ENCODE peak calls at places on chromosomes 3 and 15, in nine cellular contexts. Y is suprapubic skin, U is tibial nerve, P is GM12878, S is stomach, C is ovary, D is esophagus muscularis mucosa, I is K562, W is transverse colon. Q is an unnamed sample.

GRCh38 chr3:18295171-18295920 is 129.8 kb downstream of the SATB1 start:
- DNase-seq in Y (no peak), U (no peak), P (no peak), S (peak), C (no peak), D (no peak), I (peak), W (peak), Q (no peak)

GRCh38 chr15:70437089-70437488 is 326.3 kb downstream of the UACA start:
- DNase-seq in Y (no peak), U (no peak), P (no peak), S (no peak), C (no peak), D (no peak), I (no peak), W (no peak), Q (no peak)

GRCh38 chr15:81897011-81897677 is 148.7 kb downstream of the MEX3B start:
- DNase-seq in Y (no peak), U (no peak), P (no peak), S (no peak), C (no peak), D (peak), I (no peak), W (no peak), Q (peak)

GRCh38 chr3:182814419-182815160 is 21.3 kb downstream of the ATP11B start:
- DNase-seq in Y (no peak), U (no peak), P (no peak), S (no peak), C (no peak), D (no peak), I (no peak), W (no peak), Q (no peak)

GRCh38 chr15:54298396-54298795 is 320.2 kb downstream of the UNC13C start:
- DNase-seq in Y (no peak), U (no peak), P (peak), S (no peak), C (no peak), D (no peak), I (no peak), W (no peak), Q (no peak)

GRCh38 chr3:107674371-107674770 is 151.6 kb downstream of the BBX start:
- DNase-seq in Y (no peak), U (no peak), P (no peak), S (no peak), C (no peak), D (no peak), I (no peak), W (no peak), Q (no peak)

GRCh38 chr15:29613951-29614382 is 208.3 kb downstream of the TJP1 start:
- DNase-seq in Y (no peak), U (no peak), P (no peak), S (no peak), C (no peak), D (no peak), I (peak), W (no peak), Q (no peak)

GRCh38 chr3:46298871-46299607 is 54.9 kb upstream of the CCR2 start:
- DNase-seq in Y (no peak), U (no peak), P (no peak), S (no peak), C (no peak), D (no peak), I (no peak), W (no peak), Q (no peak)

GRCh38 chr3:32818431-32819085 is 761 bp downstream of the TRIM71 start:
- DNase-seq in Y (no peak), U (no peak), P (no peak), S (no peak), C (no peak), D (no peak), I (no peak), W (no peak), Q (no peak)

GRCh38 chr15:47756872-47757271 is 39.6 kb downstream of the SEMA6D start:
- DNase-seq in Y (no peak), U (no peak), P (no peak), S (no peak), C (peak), D (no peak), I (no peak), W (peak), Q (no peak)

GRCh38 chr15:28013976-28014375 is 85.1 kb downstream of the OCA2 start:
- DNase-seq in Y (no peak), U (no peak), P (no peak), S (no peak), C (no peak), D (no peak), I (no peak), W (no peak), Q (no peak)

GRCh38 chr3:170585937-170586310 is at the start of gene SLC7A14:
- DNase-seq in Y (no peak), U (no peak), P (no peak), S (no peak), C (no peak), D (no peak), I (no peak), W (no peak), Q (no peak)
- TF ChIP-seq EP300 in Y (no peak), U (no peak), P (no peak), S (no peak), C (no peak), D (no peak), I (no peak), W (no peak), Q (no peak)

GRCh38 chr3:70857926-70858325 is 545.5 kb upstream of the MDFIC2 start:
- DNase-seq in Y (no peak), U (no peak), P (no peak), S (no peak), C (no peak), D (no peak), I (no peak), W (no peak), Q (no peak)

GRCh38 chr3:70863049-70863448 is 550.6 kb upstream of the MDFIC2 start:
- DNase-seq in Y (no peak), U (no peak), P (no peak), S (no peak), C (no peak), D (no peak), I (no peak), W (no peak), Q (no peak)

GRCh38 chr3:70861855-70862254 is 549.4 kb upstream of the MDFIC2 start:
- DNase-seq in Y (no peak), U (no peak), P (no peak), S (no peak), C (no peak), D (no peak), I (no peak), W (no peak), Q (no peak)

GRCh38 chr3:70856414-70857162 is 544.1 kb upstream of the MDFIC2 start:
- DNase-seq in Y (no peak), U (no peak), P (no peak), S (no peak), C (no peak), D (no peak), I (no peak), W (no peak), Q (no peak)

GRCh38 chr3:70861234-70861633 is 548.8 kb upstream of the MDFIC2 start:
- DNase-seq in Y (no peak), U (no peak), P (no peak), S (no peak), C (no peak), D (no peak), I (no peak), W (no peak), Q (no peak)
- H3K4me3 ChIP-seq in Y (no peak), U (no peak), P (no peak), S (no peak), C (no peak), D (no peak), I (no peak), W (no peak), Q (no peak)

DNA sequence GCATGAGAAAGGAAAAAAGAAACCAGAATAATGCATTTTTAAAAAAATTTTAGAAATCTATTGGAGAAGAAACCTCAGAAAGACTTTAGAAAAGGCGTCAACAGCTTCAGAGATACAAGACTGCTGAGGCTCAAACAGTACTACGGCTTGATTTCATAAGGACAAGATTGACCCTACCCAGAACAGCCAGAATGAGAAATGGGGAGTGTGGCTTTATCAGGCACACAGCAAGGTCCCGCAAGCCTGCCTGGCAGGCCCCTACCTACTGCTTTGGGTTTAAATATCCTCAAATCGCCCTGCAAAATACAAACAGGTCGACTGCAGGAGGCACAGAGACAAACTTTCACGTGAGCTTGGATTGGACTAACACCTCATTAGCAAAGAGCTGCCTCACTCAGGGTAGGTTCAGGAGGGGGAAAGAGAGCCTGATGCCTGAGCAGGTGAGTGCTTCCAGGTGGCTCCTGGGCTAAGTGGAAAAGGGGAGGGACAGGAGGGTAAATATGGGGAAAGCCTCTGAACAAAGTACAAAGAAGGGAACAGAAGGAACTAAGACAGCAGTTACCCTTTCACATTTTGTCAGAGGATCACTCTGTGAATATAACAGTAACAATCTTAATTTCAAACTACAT is 87.5 kb downstream of the RORA start:
- DNase-seq in Y (no peak), U (no peak), P (no peak), S (no peak), C (no peak), D (peak), I (no peak), W (no peak), Q (no peak)
- TF ChIP-seq EP300 in Y (no peak), U (no peak), P (no peak), S (no peak), C (no peak), D (no peak), I (no peak), W (no peak), Q (no peak)

DNA sequence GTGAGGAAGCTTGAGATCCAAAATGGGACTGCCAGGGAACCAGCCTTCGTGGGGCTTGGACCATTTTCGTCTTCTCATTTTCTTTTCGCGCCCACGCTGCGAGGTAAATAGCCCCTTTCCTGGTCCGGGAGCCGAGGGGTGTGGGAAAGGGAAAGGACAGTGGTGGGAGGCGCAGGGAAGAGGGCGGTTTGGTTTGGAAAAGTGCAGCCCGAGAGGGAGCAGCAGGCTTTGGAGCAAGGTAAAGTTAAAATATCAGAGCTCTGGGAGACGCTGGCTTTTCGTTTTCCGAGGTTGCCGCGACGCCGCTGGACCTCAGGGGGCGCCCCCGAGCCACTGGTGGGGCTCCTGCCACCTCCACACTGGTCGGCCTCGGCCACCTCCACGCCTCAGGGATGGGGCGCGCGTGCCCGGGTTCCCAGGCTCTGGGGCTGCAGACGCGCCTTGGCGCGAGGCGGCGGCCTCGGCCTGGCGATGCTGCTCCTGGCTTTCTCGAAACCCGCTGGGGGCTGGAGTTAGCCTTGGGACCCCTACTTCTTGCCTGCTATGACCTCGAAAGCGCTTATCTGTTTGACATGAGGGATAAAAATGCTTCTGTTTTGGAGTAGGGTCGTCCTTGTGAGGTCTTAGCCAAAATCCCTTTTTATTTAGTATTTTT is 3.2 kb downstream of the PTPRG start:
- DNase-seq in Y (peak), U (peak), P (no peak), S (peak), C (peak), D (no peak), I (peak), W (peak), Q (peak)
- H3K4me3 ChIP-seq in Y (peak), U (peak), P (no peak), S (peak), C (peak), D (peak), I (no peak), W (peak), Q (peak)

GRCh38 chr3:153349138-153349499 is 187.1 kb downstream of the RAP2B start:
- DNase-seq in Y (no peak), U (no peak), P (no peak), S (no peak), C (no peak), D (no peak), I (no peak), W (no peak), Q (no peak)

GRCh38 chr3:153354641-153355040 is 192.6 kb downstream of the RAP2B start:
- DNase-seq in Y (no peak), U (no peak), P (no peak), S (no peak), C (no peak), D (no peak), I (no peak), W (no peak), Q (no peak)

GRCh38 chr3:153355559-153355958 is 193.5 kb downstream of the RAP2B start:
- DNase-seq in Y (no peak), U (no peak), P (no peak), S (no peak), C (no peak), D (no peak), I (no peak), W (no peak), Q (no peak)

GRCh38 chr3:153348457-153349137 is 186.6 kb downstream of the RAP2B start:
- DNase-seq in Y (no peak), U (no peak), P (no peak), S (no peak), C (no peak), D (no peak), I (no peak), W (no peak), Q (no peak)

DNA sequence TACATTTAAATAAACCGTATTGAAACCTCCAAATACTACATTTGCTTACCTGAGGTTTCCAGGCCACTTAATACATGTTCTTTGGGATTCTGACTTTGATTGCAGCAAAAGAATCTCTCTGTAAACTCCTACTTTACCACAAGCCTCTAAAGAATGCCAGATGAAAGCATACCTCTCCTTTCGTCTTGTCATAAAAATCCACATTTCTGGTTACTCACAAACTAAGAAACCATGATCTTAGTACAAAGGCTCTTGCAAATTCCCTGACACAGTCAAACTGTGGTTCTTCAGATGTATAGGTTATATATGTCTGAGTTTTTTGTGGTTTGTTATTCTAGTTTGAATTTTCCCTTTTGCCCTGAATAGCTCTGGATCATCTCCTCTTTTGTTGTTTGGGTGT is 188.4 kb downstream of the RAP2B start:
- DNase-seq in Y (no peak), U (no peak), P (no peak), S (no peak), C (no peak), D (no peak), I (no peak), W (no peak), Q (no peak)
- TF ChIP-seq EP300 in Y (no peak), U (no peak), P (no peak), S (no peak), C (no peak), D (no peak), I (no peak), W (no peak), Q (no peak)

DNA sequence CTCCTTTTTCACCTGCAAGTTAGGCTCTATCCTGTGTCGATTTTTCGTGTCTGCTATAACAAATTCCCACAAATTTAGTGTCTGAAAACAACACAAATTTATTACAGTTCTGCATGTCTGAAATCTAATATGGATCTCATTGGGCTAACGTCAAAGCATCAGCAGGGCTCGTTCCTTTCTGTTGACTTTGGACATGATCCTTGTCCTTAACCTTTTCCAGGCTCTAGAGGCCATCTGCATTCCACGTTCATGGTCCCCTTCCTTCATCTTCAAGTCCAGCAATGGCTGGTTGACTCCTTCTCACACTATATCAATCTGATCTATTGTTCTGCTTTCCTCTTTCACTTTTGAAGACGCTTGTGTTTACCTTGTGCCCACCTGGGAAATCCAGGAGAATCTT is 165.7 kb upstream of the RARB start:
- DNase-seq in Y (no peak), U (no peak), P (no peak), S (no peak), C (no peak), D (no peak), I (no peak), W (no peak), Q (no peak)
- H3K4me3 ChIP-seq in Y (no peak), U (no peak), P (no peak), S (no peak), C (no peak), D (no peak), I (no peak), W (no peak), Q (no peak)

GRCh38 chr3:98763814-98764691 is 913 bp downstream of the ST3GAL6 start:
- DNase-seq in Y (no peak), U (no peak), P (no peak), S (no peak), C (no peak), D (no peak), I (no peak), W (no peak), Q (no peak)

GRCh38 chr3:98764692-98765002 is 1.5 kb downstream of the ST3GAL6 start:
- DNase-seq in Y (no peak), U (no peak), P (no peak), S (no peak), C (no peak), D (no peak), I (no peak), W (no peak), Q (no peak)

GRCh38 chr3:98766924-98767323 is 3.8 kb downstream of the ST3GAL6 start:
- DNase-seq in Y (no peak), U (no peak), P (no peak), S (no peak), C (no peak), D (no peak), I (no peak), W (no peak), Q (no peak)

GRCh38 chr3:98763076-98763475 is at the start of gene ST3GAL6:
- DNase-seq in Y (no peak), U (peak), P (no peak), S (no peak), C (no peak), D (no peak), I (no peak), W (peak), Q (peak)

DNA sequence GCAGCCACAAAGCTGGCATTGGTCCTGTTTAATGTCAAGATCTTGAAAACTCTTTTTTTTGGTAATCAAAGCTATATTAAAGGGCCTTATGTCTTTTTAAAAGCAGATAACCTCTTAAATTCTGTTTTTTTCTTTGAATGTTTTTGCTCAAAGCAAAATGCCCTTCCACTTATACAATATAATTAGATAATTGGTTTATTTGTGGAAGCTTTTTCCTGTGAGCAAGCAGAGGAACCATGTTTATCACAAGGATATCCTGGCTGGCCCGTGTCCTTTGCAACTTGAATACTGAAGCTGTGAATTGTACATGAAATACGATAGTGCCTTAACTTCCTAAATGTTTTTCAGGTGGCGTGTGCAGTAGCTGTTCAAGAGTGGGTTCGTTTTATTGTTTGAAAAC is 2.6 kb downstream of the ST3GAL6 start:
- DNase-seq in Y (no peak), U (no peak), P (no peak), S (no peak), C (no peak), D (no peak), I (no peak), W (no peak), Q (no peak)
- TF ChIP-seq EP300 in Y (no peak), U (no peak), P (no peak), S (no peak), C (no peak), D (no peak), I (no peak), W (no peak), Q (no peak)